ENCODE peak calls at places on chromosomes 13 and 19, in seven cellular contexts. U, V, M, H, T, K and P are unnamed samples.

GRCh38 chr13:80454245-80454644 is 113.3 kb upstream of the SPRY2 start:
- DNase-seq in T (no peak), H (no peak), M (peak), U (no peak), V (no peak), K (no peak), P (peak)

GRCh38 chr13:93260591-93260990 is 34.0 kb downstream of the GPC6 start:
- DNase-seq in V (no peak), M (no peak), T (no peak), H (no peak), K (no peak), U (no peak), P (no peak)

GRCh38 chr19:35208121-35208520 is 20.4 kb downstream of the FAM187B start:
- DNase-seq in T (no peak), H (no peak), K (no peak), U (no peak), V (no peak), M (no peak), P (no peak)

GRCh38 chr19:1481893-1482360 is 2.9 kb upstream of the C19orf25 start:
- DNase-seq in M (no peak), V (no peak), T (no peak), U (peak), H (no peak), K (no peak), P (no peak)

GRCh38 chr19:7337380-7338194 is 11.2 kb upstream of the ARHGEF18 start:
- DNase-seq in K (no peak), M (no peak), H (peak), V (no peak), U (peak), T (no peak), P (no peak)

GRCh38 chr13:66915596-66916185 is 314.4 kb downstream of the PCDH9 start:
- DNase-seq in T (no peak), H (no peak), V (no peak), U (no peak), M (no peak), K (no peak), P (no peak)

GRCh38 chr13:83503424-83503823 is 378.9 kb downstream of the SLITRK1 start:
- DNase-seq in V (no peak), U (no peak), T (no peak), H (no peak), M (peak), K (no peak), P (peak)

GRCh38 chr19:14577885-14578427 is 4.9 kb upstream of the CLEC17A start:
- DNase-seq in K (no peak), T (no peak), H (no peak), U (no peak), M (no peak), V (no peak), P (no peak)

GRCh38 chr13:21458457-21458815 is 667 bp downstream of the ZDHHC20 start:
- DNase-seq in H (peak), V (peak), T (peak), U (peak), M (no peak), K (no peak), P (no peak)

GRCh38 chr13:79051472-79051871 is 354.6 kb downstream of the RBM26 start:
- DNase-seq in T (no peak), U (no peak), M (no peak), V (no peak), H (no peak), K (no peak), P (no peak)

GRCh38 chr13:103815619-103816018 is 749.4 kb upstream of the SLC10A2 start:
- DNase-seq in M (peak), K (no peak), T (no peak), U (no peak), H (no peak), V (no peak), P (peak)

GRCh38 chr19:19602136-19602712 is 16.3 kb downstream of the PBX4 start:
- DNase-seq in H (no peak), V (no peak), K (no peak), M (no peak), T (no peak), U (no peak), P (no peak)

GRCh38 chr19:57245066-57245465 is 4.6 kb downstream of the ZNF805 start:
- DNase-seq in M (no peak), T (no peak), K (no peak), H (no peak), U (no peak), V (no peak), P (no peak)

DNA sequence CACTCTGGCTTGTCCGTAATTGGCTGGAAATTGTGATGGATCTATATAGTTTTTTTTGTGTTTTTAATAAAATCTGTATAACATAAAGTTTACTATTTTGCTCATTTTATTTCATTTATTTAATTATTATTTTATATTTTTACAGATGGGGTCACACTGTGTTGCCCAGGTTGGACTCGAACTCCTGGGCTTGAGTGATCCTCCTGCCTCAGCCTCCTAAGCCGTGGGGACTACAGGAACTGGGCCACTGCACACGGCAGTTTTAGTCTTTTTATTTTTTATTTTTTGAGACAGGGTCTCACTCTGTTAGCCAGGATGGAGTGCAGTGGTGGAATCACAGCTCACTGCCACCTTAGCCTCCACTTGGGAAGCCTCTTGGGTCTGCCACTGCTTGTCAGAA is 58.9 kb downstream of the PCCA start:
- DNase-seq in H (no peak), T (no peak), V (no peak), M (no peak), U (no peak), K (no peak), P (no peak)
- H3K4me3 ChIP-seq in H (no peak), T (no peak), V (no peak), M (no peak), U (no peak), K (no peak), P (no peak)

GRCh38 chr19:45451181-45451849 is 16.5 kb upstream of the FOSB start:
- DNase-seq in T (no peak), V (no peak), H (peak), K (no peak), U (no peak), M (no peak), P (no peak)

GRCh38 chr19:45450042-45450380 is 17.8 kb upstream of the FOSB start:
- DNase-seq in H (no peak), K (no peak), U (no peak), V (no peak), T (no peak), M (no peak), P (no peak)

GRCh38 chr19:45446944-45447343 is 20.9 kb upstream of the FOSB start:
- DNase-seq in H (no peak), T (no peak), V (peak), U (no peak), M (no peak), K (no peak), P (no peak)

GRCh38 chr19:45448425-45448756 is 19.4 kb upstream of the FOSB start:
- DNase-seq in U (no peak), V (no peak), H (no peak), K (no peak), T (no peak), M (no peak), P (no peak)

GRCh38 chr19:45448887-45449299 is 18.9 kb upstream of the FOSB start:
- DNase-seq in K (no peak), T (no peak), H (peak), U (no peak), M (no peak), V (no peak), P (no peak)
- H3K4me3 ChIP-seq in K (no peak), T (no peak), H (no peak), U (no peak), M (no peak), V (no peak), P (no peak)

GRCh38 chr13:20161275-20161950 is 561 bp upstream of the GJA3 start:
- DNase-seq in K (no peak), M (no peak), T (no peak), U (peak), H (peak), V (no peak), P (no peak)
- H3K4me3 ChIP-seq in K (peak), M (peak), T (peak), U (peak), H (peak), V (peak), P (peak)

GRCh38 chr13:32429406-32429909 is 1.5 kb upstream of the N4BP2L1 start:
- DNase-seq in V (no peak), K (no peak), T (no peak), M (no peak), U (no peak), H (no peak), P (no peak)

GRCh38 chr13:32430018-32430747 is 2.3 kb upstream of the N4BP2L1 start:
- DNase-seq in T (no peak), V (no peak), M (no peak), K (no peak), U (no peak), H (no peak), P (no peak)

GRCh38 chr13:32426981-32427851 is 714 bp downstream of the N4BP2L1 start:
- DNase-seq in T (no peak), H (peak), K (no peak), M (no peak), V (peak), U (peak), P (no peak)

GRCh38 chr13:32427852-32428580 is at the start of gene N4BP2L1:
- DNase-seq in T (peak), M (no peak), U (peak), K (peak), H (peak), V (peak), P (no peak)

DNA sequence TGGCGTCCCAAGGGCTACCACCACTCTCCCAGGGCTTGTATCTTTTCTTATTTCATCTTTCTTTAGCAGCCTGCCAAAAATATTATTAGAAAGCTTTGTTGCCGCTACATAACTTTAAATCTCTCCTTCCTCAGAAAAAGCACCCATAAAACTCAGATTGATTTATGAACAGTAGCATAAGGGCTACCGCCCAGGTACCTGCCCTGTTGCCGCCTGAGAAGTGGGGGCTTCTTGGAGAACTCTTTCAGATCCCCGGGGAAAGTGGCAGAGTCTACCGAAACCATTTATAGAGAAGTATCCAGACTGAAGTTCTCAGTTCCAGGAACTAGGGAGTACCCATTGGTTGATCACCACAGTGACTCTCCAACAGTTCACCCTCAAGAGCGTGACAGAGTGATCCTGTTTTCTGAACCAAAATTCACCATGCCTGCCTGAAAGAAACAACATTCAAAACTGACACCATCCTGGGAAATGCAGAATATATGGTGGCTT is 697 bp upstream of the N4BP2L1 start:
- DNase-seq in M (no peak), U (no peak), K (no peak), V (peak), T (no peak), H (no peak), P (no peak)
- H3K4me3 ChIP-seq in M (peak), U (peak), K (peak), V (peak), T (peak), H (peak), P (peak)

GRCh38 chr19:40570313-40571004 is 6.2 kb upstream of the SHKBP1 start:
- DNase-seq in M (peak), U (peak), H (peak), T (peak), V (peak), K (peak), P (peak)
- H3K4me3 ChIP-seq in M (peak), U (peak), H (peak), T (peak), V (peak), K (peak), P (peak)

GRCh38 chr13:100594731-100595130 is 6.1 kb upstream of the GGACT start:
- DNase-seq in M (no peak), K (no peak), V (no peak), U (no peak), H (peak), T (no peak), P (no peak)

GRCh38 chr13:100588350-100589177 is at the start of gene GGACT:
- DNase-seq in H (peak), M (no peak), K (no peak), V (peak), U (peak), T (peak), P (no peak)

GRCh38 chr13:100594255-100594654 is 5.7 kb upstream of the GGACT start:
- DNase-seq in T (no peak), H (no peak), K (no peak), U (no peak), V (no peak), M (no peak), P (no peak)

GRCh38 chr13:100584901-100585300 is 3.7 kb downstream of the GGACT start:
- DNase-seq in V (no peak), M (peak), K (no peak), U (no peak), H (no peak), T (no peak), P (no peak)

GRCh38 chr13:100589178-100589725 is 663 bp upstream of the GGACT start:
- DNase-seq in V (no peak), T (no peak), M (no peak), H (no peak), K (no peak), U (no peak), P (no peak)
- H3K4me3 ChIP-seq in V (no peak), T (no peak), M (no peak), H (no peak), K (peak), U (peak), P (no peak)

GRCh38 chr13:108223850-108224503 is 5.8 kb downstream of the ABHD13 start:
- DNase-seq in M (no peak), H (no peak), K (no peak), T (no peak), V (no peak), U (no peak), P (no peak)

GRCh38 chr13:108230377-108230776 is 12.2 kb downstream of the ABHD13 start:
- DNase-seq in H (no peak), M (no peak), T (no peak), V (no peak), K (no peak), U (no peak), P (no peak)

GRCh38 chr13:108226184-108226583 is 8.0 kb downstream of the ABHD13 start:
- DNase-seq in U (no peak), H (no peak), V (no peak), K (no peak), T (no peak), M (no peak), P (no peak)

GRCh38 chr13:108227651-108228272 is 9.6 kb downstream of the ABHD13 start:
- DNase-seq in T (peak), H (no peak), V (no peak), M (peak), K (no peak), U (no peak), P (no peak)

GRCh38 chr13:108225440-108225839 is 7.2 kb downstream of the ABHD13 start:
- DNase-seq in V (no peak), T (no peak), H (no peak), U (no peak), K (no peak), M (no peak), P (no peak)
- H3K4me3 ChIP-seq in V (no peak), T (no peak), H (no peak), U (no peak), K (no peak), M (no peak), P (no peak)